ENCODE peak calls at places on chromosomes 7 and 10, in seven cellular contexts. G is tibial nerve, Z is suprapubic skin, L is A549, F is breast epithelium, X is endothelial cell of umbilical vein, O is esophagus squamous epithelium. S is an unnamed sample.
A peak's percentile ranks its signal among the peaks of the same experiment; 100 is the strongest.

GRCh38 chr7:157736341-157736740 is 399.5 kb downstream of the DNAJB6 start:
- DNase-seq in G (no peak), Z (no peak), L (no peak), F (no peak), X (no peak), O (no peak), S (no peak)

GRCh38 chr7:20870977-20871376 is 84.3 kb upstream of the SP8 start:
- DNase-seq in G (no peak), Z (no peak), L (no peak), F (no peak), X (no peak), O (no peak), S (no peak)

GRCh38 chr10:95289921-95290421 is 832 bp downstream of the PDLIM1 start:
- DNase-seq in G (no peak), Z (no peak), L (no peak), F (no peak), X (no peak), O (no peak), S (no peak)

GRCh38 chr10:78973901-78974408 is 94.8 kb upstream of the ZMIZ1 start:
- DNase-seq in G (peak; percentile 59), Z (peak; percentile 88), L (peak; percentile 82), F (peak; percentile 80), X (peak; percentile 94), O (no peak), S (peak; percentile 47)

GRCh38 chr7:66837007-66837406 is 84.0 kb upstream of the TMEM248 start:
- DNase-seq in G (no peak), Z (no peak), L (peak; percentile 75), F (no peak), X (peak; percentile 20), O (no peak), S (peak; percentile 64)

GRCh38 chr7:105854516-105854915 is 21.9 kb downstream of the ATXN7L1 start:
- DNase-seq in G (no peak), Z (no peak), L (no peak), F (no peak), X (no peak), O (no peak), S (no peak)

GRCh38 chr10:126065751-126066150 is 169.4 kb downstream of the FANK1 start:
- DNase-seq in G (no peak), Z (no peak), L (no peak), F (no peak), X (no peak), O (no peak), S (no peak)

GRCh38 chr10:4407783-4408182 is 418.2 kb upstream of the AKR1E2 start:
- DNase-seq in G (no peak), Z (no peak), L (peak; percentile 31), F (no peak), X (peak; percentile 55), O (no peak), S (no peak)

GRCh38 chr7:73824986-73825385 is 5.8 kb upstream of the CLDN4 start:
- DNase-seq in G (no peak), Z (no peak), L (no peak), F (peak; percentile 74), X (no peak), O (no peak), S (peak; percentile 44)

GRCh38 chr7:94395141-94396041 is 696 bp downstream of the COL1A2 start:
- DNase-seq in G (peak; percentile 30), Z (no peak), L (peak; percentile 76), F (no peak), X (peak; percentile 86), O (no peak), S (peak; percentile 55)

GRCh38 chr10:80411267-80411668 is 2.9 kb downstream of the PRXL2A start:
- DNase-seq in G (no peak), Z (no peak), L (no peak), F (no peak), X (peak; percentile 97), O (no peak), S (no peak)

GRCh38 chr7:105489409-105489808 is 32.7 kb downstream of the PUS7 start:
- DNase-seq in G (no peak), Z (no peak), L (no peak), F (no peak), X (no peak), O (no peak), S (no peak)

GRCh38 chr10:21424511-21424910 is 101.0 kb downstream of the SKIDA1 start:
- DNase-seq in G (no peak), Z (no peak), L (no peak), F (no peak), X (no peak), O (no peak), S (no peak)

GRCh38 chr7:112286294-112287086 is 80.0 kb downstream of the ZNF277 start:
- DNase-seq in G (no peak), Z (no peak), L (no peak), F (no peak), X (peak; percentile 26), O (no peak), S (no peak)

GRCh38 chr10:129932996-129933395 is 31.1 kb downstream of the EBF3 start:
- DNase-seq in G (no peak), Z (peak; percentile 71), L (no peak), F (no peak), X (no peak), O (no peak), S (no peak)

GRCh38 chr10:48227213-48227612 is 47.3 kb downstream of the FRMPD2 start:
- DNase-seq in G (no peak), Z (no peak), L (no peak), F (no peak), X (no peak), O (no peak), S (no peak)

GRCh38 chr10:97428572-97428981 is 2.6 kb downstream of the PGAM1 start:
- DNase-seq in G (no peak), Z (no peak), L (no peak), F (no peak), X (no peak), O (no peak), S (no peak)

GRCh38 chr10:86522385-86522855 is 828 bp upstream of the WAPL start:
- DNase-seq in G (no peak), Z (no peak), L (no peak), F (no peak), X (no peak), O (no peak), S (no peak)

GRCh38 chr10:95183132-95183450 is 10.9 kb upstream of the ACSM6 start:
- DNase-seq in G (no peak), Z (no peak), L (no peak), F (no peak), X (no peak), O (no peak), S (no peak)

GRCh38 chr10:28541695-28542365 is 8.9 kb downstream of the WAC start:
- DNase-seq in G (no peak), Z (no peak), L (no peak), F (no peak), X (no peak), O (no peak), S (no peak)
- TF ChIP-seq POLR2A in G (no peak), Z (no peak), L (no peak), F (no peak), X (no peak), O (no peak), S (no peak)

GRCh38 chr7:131061818-131062217 is 265.9 kb upstream of the MKLN1 start:
- DNase-seq in G (no peak), Z (no peak), L (no peak), F (no peak), X (no peak), O (no peak), S (no peak)
- H3K4me1 ChIP-seq in G (no peaks in the 10 kb centered on the region), Z (peaks cover 18% of the 10 kb centered on the region), L (peaks cover 40% of the 10 kb centered on the region), F (no peaks in the 10 kb centered on the region), X (peaks cover 9% of the 10 kb centered on the region), O (peaks cover 37% of the 10 kb centered on the region), S (no peaks in the 10 kb centered on the region)

GRCh38 chr10:121974019-121974534 is 940 bp downstream of the NSMCE4A start:
- DNase-seq in G (no peak), Z (no peak), L (no peak), F (no peak), X (no peak), O (no peak), S (no peak)

GRCh38 chr10:121974535-121975294 is at the start of gene NSMCE4A:
- DNase-seq in G (peak; percentile 36), Z (peak; percentile 87), L (peak; percentile 85), F (peak; percentile 36), X (peak; percentile 77), O (no peak), S (peak; percentile 70)

GRCh38 chr10:121978511-121978910 is 3.5 kb upstream of the NSMCE4A start:
- DNase-seq in G (no peak), Z (no peak), L (no peak), F (no peak), X (no peak), O (no peak), S (no peak)

GRCh38 chr10:121976607-121977006 is 1.6 kb upstream of the NSMCE4A start:
- DNase-seq in G (no peak), Z (no peak), L (no peak), F (no peak), X (no peak), O (no peak), S (no peak)

DNA sequence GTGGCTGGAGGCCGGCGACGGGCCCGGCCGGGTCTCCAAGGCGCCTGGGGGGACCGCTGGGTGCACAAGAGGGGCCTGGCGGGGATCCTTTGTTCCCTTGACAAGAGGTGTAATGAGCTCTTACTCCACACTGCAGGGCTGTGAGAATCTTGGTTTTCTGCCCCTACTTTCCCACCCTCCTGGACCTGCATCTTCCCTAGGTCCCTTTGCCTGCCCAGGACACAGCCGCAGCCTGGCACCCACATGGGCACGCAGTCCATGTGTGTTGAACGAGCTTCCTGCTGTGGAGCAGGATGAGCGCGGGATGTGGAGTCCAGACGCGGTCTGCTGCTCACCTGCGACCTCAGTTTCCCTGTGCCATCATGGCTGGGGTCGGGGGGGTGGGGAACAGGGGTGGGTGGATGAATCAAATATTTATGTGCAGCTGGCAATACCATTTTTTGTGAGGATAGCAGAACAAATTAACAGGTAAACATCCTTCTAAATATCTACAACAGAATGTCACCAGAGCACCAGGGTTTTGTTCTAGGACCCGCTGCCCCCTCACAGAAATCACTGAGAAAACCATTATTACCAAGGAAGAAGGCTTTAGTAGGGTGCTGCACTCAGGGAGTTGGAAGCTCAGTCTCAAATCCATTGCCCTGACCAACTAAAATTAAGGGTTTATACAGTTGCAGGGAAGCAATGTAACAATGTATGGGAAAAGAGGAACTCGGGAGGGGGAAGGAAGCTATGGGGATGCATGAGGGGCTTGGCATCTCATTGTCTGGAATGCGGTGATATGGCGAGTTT is 474 bp upstream of the NSMCE4A start:
- DNase-seq in G (no peak), Z (no peak), L (no peak), F (peak; percentile 47), X (no peak), O (no peak), S (no peak)
- TF ChIP-seq CTCF in G (peak; percentile 83), Z (no peak), L (no peak), F (peak; percentile 25), X (no peak), O (no peak), S (no peak)

DNA sequence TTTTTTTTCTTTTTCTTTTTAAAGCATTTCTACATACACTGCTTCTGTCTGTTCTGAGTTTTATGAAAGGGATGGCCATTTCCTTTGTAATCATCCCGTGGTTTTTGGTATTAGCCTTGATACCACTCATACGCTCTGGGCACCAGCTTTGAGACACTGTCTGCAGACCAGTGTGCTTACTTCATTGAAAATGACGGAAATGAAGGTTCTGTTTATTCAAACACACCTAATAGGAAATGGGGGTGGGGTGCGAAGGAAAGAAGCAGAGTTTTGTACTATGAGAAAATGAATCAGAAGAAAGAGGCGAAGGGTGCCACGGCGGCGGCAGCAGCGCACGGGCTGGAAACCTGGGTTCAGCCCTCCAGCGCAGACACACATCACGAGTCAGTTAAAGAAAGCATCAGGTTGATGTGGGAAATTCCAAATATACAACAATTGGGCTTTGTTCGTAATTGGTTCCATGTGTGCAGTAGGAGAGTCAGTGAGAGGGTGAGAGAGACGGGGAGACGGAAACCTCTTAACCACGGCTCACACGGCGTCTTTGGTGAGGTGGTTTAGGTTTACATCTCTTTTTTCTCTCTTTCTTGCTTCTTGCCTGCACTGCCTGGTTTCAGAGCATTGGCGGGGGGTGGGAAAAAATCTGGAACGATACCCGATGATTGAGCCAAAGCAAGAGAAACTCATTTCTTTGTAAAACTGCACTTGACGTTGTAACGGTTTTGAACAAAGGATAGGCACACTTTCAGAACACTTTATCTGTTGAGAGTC is 321.2 kb downstream of the FRMD4A start:
- DNase-seq in G (no peak), Z (no peak), L (no peak), F (no peak), X (peak; percentile 47), O (no peak), S (no peak)
- TF ChIP-seq POLR2A in G (no peak), Z (no peak), L (no peak), F (no peak), X (no peak), O (peak; percentile 37), S (peak; percentile 36)